ENCODE peak calls at places on chromosome 18, in four cellular contexts. One of them, this sample, is unnamed.

GRCh38 chr18:23317975-23318675 is 135.0 kb upstream of the RIOK3 start:
- DNase-seq in spleen: no peak
- DNase-seq in brain microvascular endothelial cell: peak
- DNase-seq in right atrium auricular region: no peak
- DNase-seq in this sample: no peak

GRCh38 chr18:77899972-77900754 is 650.5 kb downstream of the GALR1 start:
- DNase-seq in brain microvascular endothelial cell: peak
- DNase-seq in spleen: peak
- DNase-seq in right atrium auricular region: no peak
- DNase-seq in this sample: no peak

GRCh38 chr18:28767201-28767600 is 590.3 kb upstream of the CDH2 start:
- DNase-seq in brain microvascular endothelial cell: no peak
- DNase-seq in right atrium auricular region: no peak
- DNase-seq in spleen: no peak
- DNase-seq in this sample: no peak

GRCh38 chr18:240175-240574 is 27.7 kb downstream of the THOC1 start:
- DNase-seq in right atrium auricular region: no peak
- DNase-seq in brain microvascular endothelial cell: no peak
- DNase-seq in spleen: no peak
- DNase-seq in this sample: no peak

GRCh38 chr18:60543646-60544045 is 171.1 kb upstream of the MC4R start:
- DNase-seq in brain microvascular endothelial cell: no peak
- DNase-seq in right atrium auricular region: no peak
- DNase-seq in spleen: no peak
- DNase-seq in this sample: no peak

GRCh38 chr18:51195086-51195601 is 2.3 kb downstream of the MEX3C start:
- DNase-seq in spleen: no peak
- DNase-seq in brain microvascular endothelial cell: no peak
- DNase-seq in right atrium auricular region: no peak
- DNase-seq in this sample: no peak

GRCh38 chr18:60113396-60113795 is 213.6 kb downstream of the PMAIP1 start:
- DNase-seq in spleen: no peak
- DNase-seq in right atrium auricular region: no peak
- DNase-seq in brain microvascular endothelial cell: no peak
- DNase-seq in this sample: no peak

GRCh38 chr18:41320090-41320489 is 634.9 kb upstream of the PIK3C3 start:
- DNase-seq in brain microvascular endothelial cell: no peak
- DNase-seq in spleen: no peak
- DNase-seq in right atrium auricular region: no peak
- DNase-seq in this sample: no peak

GRCh38 chr18:74806700-74807416 is 209.2 kb downstream of the ZNF407 start:
- DNase-seq in right atrium auricular region: no peak
- DNase-seq in spleen: no peak
- DNase-seq in brain microvascular endothelial cell: peak
- DNase-seq in this sample: no peak

GRCh38 chr18:22900558-22901183 is 32.5 kb upstream of the RBBP8 start:
- DNase-seq in spleen: no peak
- DNase-seq in right atrium auricular region: no peak
- DNase-seq in brain microvascular endothelial cell: no peak
- DNase-seq in this sample: no peak

GRCh38 chr18:14769381-14769780 is 21.4 kb downstream of the ANKRD30B start:
- DNase-seq in brain microvascular endothelial cell: no peak
- DNase-seq in right atrium auricular region: no peak
- DNase-seq in spleen: no peak
- DNase-seq in this sample: no peak

GRCh38 chr18:76657428-76657827 is 162.4 kb upstream of the ZNF516 start:
- DNase-seq in spleen: no peak
- DNase-seq in right atrium auricular region: no peak
- DNase-seq in brain microvascular endothelial cell: no peak
- DNase-seq in this sample: no peak

GRCh38 chr18:58143391-58143790 is 99.4 kb downstream of the NEDD4L start:
- DNase-seq in right atrium auricular region: no peak
- DNase-seq in brain microvascular endothelial cell: peak
- DNase-seq in spleen: no peak
- DNase-seq in this sample: no peak

GRCh38 chr18:27860701-27861107 is 316.2 kb downstream of the CDH2 start:
- DNase-seq in spleen: no peak
- DNase-seq in right atrium auricular region: no peak
- DNase-seq in brain microvascular endothelial cell: peak
- DNase-seq in this sample: no peak

GRCh38 chr18:76246579-76246978 is 248.5 kb downstream of the ZNF516 start:
- DNase-seq in spleen: no peak
- DNase-seq in brain microvascular endothelial cell: no peak
- DNase-seq in right atrium auricular region: no peak
- DNase-seq in this sample: no peak

GRCh38 chr18:505483-506122 is 5.1 kb upstream of the COLEC12 start:
- DNase-seq in right atrium auricular region: no peak
- DNase-seq in spleen: no peak
- DNase-seq in brain microvascular endothelial cell: no peak
- DNase-seq in this sample: no peak

GRCh38 chr18:6210349-6211173 is 204.2 kb downstream of the L3MBTL4 start:
- DNase-seq in right atrium auricular region: no peak
- DNase-seq in brain microvascular endothelial cell: no peak
- DNase-seq in spleen: no peak
- DNase-seq in this sample: no peak

GRCh38 chr18:73986711-73987110 is 160.9 kb downstream of the FBXO15 start:
- DNase-seq in spleen: no peak
- DNase-seq in right atrium auricular region: no peak
- DNase-seq in brain microvascular endothelial cell: no peak
- DNase-seq in this sample: no peak

GRCh38 chr18:49400398-49401072 is 59.9 kb downstream of the DYM start:
- DNase-seq in brain microvascular endothelial cell: no peak
- DNase-seq in right atrium auricular region: no peak
- DNase-seq in spleen: no peak
- DNase-seq in this sample: no peak

GRCh38 chr18:46096651-46097300 is 1.3 kb downstream of the ATP5F1A start:
- DNase-seq in brain microvascular endothelial cell: no peak
- DNase-seq in right atrium auricular region: no peak
- DNase-seq in spleen: no peak
- DNase-seq in this sample: no peak

GRCh38 chr18:3294435-3295080 is 32.6 kb downstream of the MYL12B start:
- DNase-seq in brain microvascular endothelial cell: peak
- DNase-seq in spleen: no peak
- DNase-seq in right atrium auricular region: no peak
- DNase-seq in this sample: no peak

GRCh38 chr18:27363918-27364317 is 178.8 kb upstream of the CHST9 start:
- DNase-seq in right atrium auricular region: no peak
- DNase-seq in spleen: no peak
- DNase-seq in brain microvascular endothelial cell: no peak
- DNase-seq in this sample: no peak

GRCh38 chr18:35050004-35050623 is 8.9 kb downstream of the MAPRE2 start:
- DNase-seq in right atrium auricular region: no peak
- DNase-seq in brain microvascular endothelial cell: no peak
- DNase-seq in spleen: no peak
- DNase-seq in this sample: no peak

GRCh38 chr18:67266591-67267237 is 249.8 kb downstream of the DSEL start:
- DNase-seq in right atrium auricular region: no peak
- DNase-seq in spleen: no peak
- DNase-seq in brain microvascular endothelial cell: peak
- DNase-seq in this sample: no peak

GRCh38 chr18:52070295-52070756 is 269.7 kb upstream of the DCC start:
- DNase-seq in spleen: no peak
- DNase-seq in right atrium auricular region: no peak
- DNase-seq in brain microvascular endothelial cell: no peak
- DNase-seq in this sample: no peak

GRCh38 chr18:57249109-57249508 is 102.2 kb downstream of the BOD1L2 start:
- DNase-seq in spleen: no peak
- DNase-seq in brain microvascular endothelial cell: no peak
- DNase-seq in right atrium auricular region: no peak
- DNase-seq in this sample: no peak

GRCh38 chr18:42113529-42114191 is 158.6 kb downstream of the PIK3C3 start:
- DNase-seq in brain microvascular endothelial cell: peak
- DNase-seq in spleen: no peak
- DNase-seq in right atrium auricular region: no peak
- DNase-seq in this sample: no peak

GRCh38 chr18:67400502-67401117 is 115.9 kb downstream of the DSEL start:
- DNase-seq in brain microvascular endothelial cell: peak
- DNase-seq in spleen: no peak
- DNase-seq in right atrium auricular region: no peak
- DNase-seq in this sample: no peak

GRCh38 chr18:61531182-61531581 is 198.0 kb downstream of the CDH20 start:
- DNase-seq in brain microvascular endothelial cell: peak
- DNase-seq in spleen: no peak
- DNase-seq in right atrium auricular region: no peak
- DNase-seq in this sample: no peak

GRCh38 chr18:9949315-9949714 is 35.5 kb downstream of the VAPA start:
- DNase-seq in brain microvascular endothelial cell: no peak
- DNase-seq in spleen: no peak
- DNase-seq in right atrium auricular region: no peak
- DNase-seq in this sample: no peak
- H3K27ac ChIP-seq in brain microvascular endothelial cell: no peak
- H3K27ac ChIP-seq in spleen: no peak
- H3K27ac ChIP-seq in right atrium auricular region: no peak
- H3K27ac ChIP-seq in this sample: no peak

GRCh38 chr18:54086863-54087262 is 137.6 kb downstream of the MBD2 start:
- DNase-seq in spleen: no peak
- DNase-seq in brain microvascular endothelial cell: no peak
- DNase-seq in right atrium auricular region: no peak
- DNase-seq in this sample: no peak

GRCh38 chr18:54089749-54090459 is 134.6 kb downstream of the MBD2 start:
- DNase-seq in brain microvascular endothelial cell: no peak
- DNase-seq in spleen: no peak
- DNase-seq in right atrium auricular region: no peak
- DNase-seq in this sample: no peak

GRCh38 chr18:54086046-54086802 is 138.2 kb downstream of the MBD2 start:
- DNase-seq in spleen: no peak
- DNase-seq in right atrium auricular region: no peak
- DNase-seq in brain microvascular endothelial cell: no peak
- DNase-seq in this sample: no peak

GRCh38 chr18:54094474-54094873 is 130.0 kb downstream of the MBD2 start:
- DNase-seq in right atrium auricular region: no peak
- DNase-seq in brain microvascular endothelial cell: no peak
- DNase-seq in spleen: no peak
- DNase-seq in this sample: no peak

GRCh38 chr18:54090856-54091255 is 133.6 kb downstream of the MBD2 start:
- DNase-seq in spleen: no peak
- DNase-seq in right atrium auricular region: no peak
- DNase-seq in brain microvascular endothelial cell: no peak
- DNase-seq in this sample: no peak
- H3K27ac ChIP-seq in spleen: no peak
- H3K27ac ChIP-seq in right atrium auricular region: no peak
- H3K27ac ChIP-seq in brain microvascular endothelial cell: no peak
- H3K27ac ChIP-seq in this sample: no peak

DNA sequence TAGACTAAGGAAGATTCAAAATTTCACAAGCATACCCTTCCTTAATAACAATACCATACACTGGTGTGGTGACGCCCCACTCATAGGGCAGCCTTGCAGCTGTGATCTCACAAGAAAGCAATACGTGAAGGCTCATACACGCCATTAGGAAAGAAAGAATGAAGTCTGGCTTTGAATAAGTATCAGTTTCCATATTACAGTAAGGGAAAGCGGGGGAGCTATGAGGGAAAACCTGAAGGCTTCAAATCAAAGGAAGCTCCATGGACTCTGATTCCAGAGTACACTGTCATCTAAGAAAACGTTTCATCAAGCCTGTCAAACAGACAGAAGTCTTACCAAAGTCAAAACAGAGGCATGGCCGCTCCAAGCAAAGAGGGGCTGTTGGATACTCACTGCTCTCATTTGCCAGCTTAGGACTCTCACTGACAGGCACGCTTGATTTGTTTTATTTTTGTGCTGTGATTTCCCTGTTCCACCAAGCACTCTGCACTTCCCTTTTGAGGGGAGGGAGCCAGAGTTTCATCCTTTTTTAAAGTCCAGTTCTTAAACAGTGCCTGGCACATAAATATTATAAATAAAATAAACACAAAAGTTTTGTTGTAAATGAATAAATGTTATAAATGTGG is 221.3 kb downstream of the PIEZO2 start:
- DNase-seq in right atrium auricular region: no peak
- DNase-seq in spleen: no peak
- DNase-seq in brain microvascular endothelial cell: no peak
- DNase-seq in this sample: no peak
- H3K27ac ChIP-seq in right atrium auricular region: no peak
- H3K27ac ChIP-seq in spleen: no peak
- H3K27ac ChIP-seq in brain microvascular endothelial cell: peak
- H3K27ac ChIP-seq in this sample: no peak

GRCh38 chr18:12879840-12880531 is 4.1 kb downstream of the PTPN2 start:
- DNase-seq in right atrium auricular region: no peak
- DNase-seq in brain microvascular endothelial cell: no peak
- DNase-seq in spleen: no peak
- DNase-seq in this sample: no peak
- H3K27ac ChIP-seq in right atrium auricular region: no peak
- H3K27ac ChIP-seq in brain microvascular endothelial cell: no peak
- H3K27ac ChIP-seq in spleen: peak
- H3K27ac ChIP-seq in this sample: peak

This sample was measured in ascending aorta.